ENCODE peak calls at places on chromosomes 3 and 15, in nine cellular contexts. C, P, V, S, M, Y, B, F and Z are unnamed samples.

GRCh38 chr15:26838742-26839460 is 28.0 kb upstream of the GABRA5 start:
- DNase-seq in C (no peak), P (peak), V (no peak), S (no peak), M (no peak), Y (no peak), B (no peak), F (no peak), Z (no peak)

GRCh38 chr15:40038267-40038653 is 721 bp downstream of the SRP14 start:
- DNase-seq in C (no peak), P (no peak), V (no peak), S (no peak), M (peak), Y (no peak), B (no peak), F (no peak), Z (no peak)

GRCh38 chr3:115720988-115721387 is 97.7 kb downstream of the GAP43 start:
- DNase-seq in C (no peak), P (no peak), V (no peak), S (no peak), M (no peak), Y (no peak), B (no peak), F (no peak), Z (no peak)

GRCh38 chr3:194040501-194041273 is 95.3 kb upstream of the HES1 start:
- DNase-seq in C (no peak), P (no peak), V (no peak), S (no peak), M (no peak), Y (no peak), B (no peak), F (no peak), Z (no peak)

GRCh38 chr3:38986901-38987300 is 64.8 kb downstream of the SCN11A start:
- DNase-seq in C (no peak), P (no peak), V (no peak), S (no peak), M (peak), Y (no peak), B (no peak), F (no peak), Z (no peak)

GRCh38 chr3:125480656-125481374 is 39.2 kb downstream of the SNX4 start:
- DNase-seq in C (peak), P (no peak), V (no peak), S (no peak), M (peak), Y (no peak), B (no peak), F (no peak), Z (no peak)

GRCh38 chr15:27574541-27575054 is 524.5 kb downstream of the OCA2 start:
- DNase-seq in C (no peak), P (no peak), V (no peak), S (no peak), M (no peak), Y (no peak), B (no peak), F (no peak), Z (no peak)

GRCh38 chr3:143847787-143848631 is at the start of gene SLC9A9:
- DNase-seq in C (peak), P (no peak), V (no peak), S (no peak), M (peak), Y (no peak), B (peak), F (peak), Z (no peak)

GRCh38 chr3:52120576-52121458 is 33.4 kb downstream of the POC1A start:
- DNase-seq in C (no peak), P (no peak), V (no peak), S (no peak), M (peak), Y (no peak), B (no peak), F (no peak), Z (no peak)

GRCh38 chr3:105785790-105786189 is 83.0 kb downstream of the CBLB start:
- DNase-seq in C (no peak), P (no peak), V (no peak), S (no peak), M (no peak), Y (no peak), B (no peak), F (no peak), Z (peak)

GRCh38 chr15:75058127-75058905 is 34.9 kb downstream of the PPCDC start:
- DNase-seq in C (no peak), P (no peak), V (no peak), S (no peak), M (no peak), Y (peak), B (no peak), F (no peak), Z (no peak)

GRCh38 chr3:10357592-10358308 is 36.8 kb upstream of the SEC13 start:
- DNase-seq in C (peak), P (peak), V (no peak), S (no peak), M (peak), Y (no peak), B (no peak), F (no peak), Z (no peak)

GRCh38 chr3:160667452-160667851 is 9.5 kb upstream of the ARL14 start:
- DNase-seq in C (peak), P (no peak), V (no peak), S (no peak), M (peak), Y (no peak), B (no peak), F (no peak), Z (no peak)
- H3K4me3 ChIP-seq in C (no peak), P (no peak), V (no peak), S (no peak), M (no peak), Y (no peak), B (no peak), F (no peak), Z (no peak)

GRCh38 chr3:42638339-42638842 is 15.1 kb upstream of the ZBTB47 start:
- DNase-seq in C (no peak), P (no peak), V (no peak), S (no peak), M (no peak), Y (no peak), B (no peak), F (no peak), Z (no peak)

GRCh38 chr3:42637001-42637400 is 16.5 kb upstream of the ZBTB47 start:
- DNase-seq in C (no peak), P (no peak), V (no peak), S (no peak), M (no peak), Y (no peak), B (no peak), F (no peak), Z (no peak)

GRCh38 chr3:42633544-42633943 is 20.0 kb upstream of the ZBTB47 start:
- DNase-seq in C (no peak), P (no peak), V (no peak), S (no peak), M (no peak), Y (no peak), B (no peak), F (no peak), Z (no peak)

GRCh38 chr3:42632146-42632545 is 21.4 kb upstream of the ZBTB47 start:
- DNase-seq in C (no peak), P (no peak), V (no peak), S (no peak), M (peak), Y (no peak), B (no peak), F (no peak), Z (no peak)

DNA sequence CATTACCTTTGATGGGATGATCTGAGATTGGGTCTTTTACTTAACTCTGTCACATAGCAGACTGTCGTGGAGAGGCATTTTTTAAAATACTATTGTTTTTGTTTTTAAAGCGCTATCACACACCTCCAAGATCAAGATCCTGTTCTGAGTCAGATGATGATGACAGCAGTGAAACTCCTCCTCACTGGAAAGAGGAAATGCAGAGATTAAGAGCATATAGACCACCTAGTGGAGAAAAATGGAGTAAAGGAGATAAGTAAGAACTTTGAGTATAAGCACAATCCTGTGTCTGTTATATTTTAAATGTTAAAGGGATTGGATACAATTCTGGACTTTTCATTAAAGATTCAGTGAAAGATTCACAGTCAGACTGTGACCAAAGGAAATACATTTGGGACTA is 18.4 kb upstream of the ZBTB47 start:
- DNase-seq in C (no peak), P (no peak), V (no peak), S (no peak), M (peak), Y (no peak), B (no peak), F (no peak), Z (no peak)
- TF ChIP-seq CTCF in C (no peak), P (no peak), V (no peak), S (no peak), M (no peak), Y (no peak), B (no peak), F (no peak), Z (peak)

DNA sequence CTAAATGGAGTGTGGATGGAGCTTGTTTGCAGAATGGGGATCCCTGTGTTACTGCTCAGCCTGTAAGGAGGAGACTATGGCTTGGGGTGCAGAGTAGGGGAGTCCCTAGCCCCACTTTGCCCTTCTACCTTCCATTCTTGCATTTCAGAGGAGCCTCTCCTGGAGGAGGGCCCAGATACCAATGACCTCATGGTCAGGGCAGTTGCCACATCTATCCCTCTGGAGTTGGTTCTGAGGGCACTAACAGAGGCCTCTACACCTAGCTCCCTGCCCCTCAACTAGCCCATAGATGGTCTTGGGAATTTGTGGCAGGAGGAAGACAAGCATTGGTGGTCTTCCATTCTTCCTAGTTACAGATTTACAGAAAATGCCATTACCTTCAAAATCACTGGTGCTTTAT is 6.1 kb downstream of the SKOR1 start:
- DNase-seq in C (no peak), P (no peak), V (no peak), S (no peak), M (no peak), Y (no peak), B (no peak), F (no peak), Z (no peak)
- H3K4me3 ChIP-seq in C (no peak), P (no peak), V (no peak), S (no peak), M (no peak), Y (no peak), B (no peak), F (no peak), Z (no peak)

GRCh38 chr3:44989141-44989540 is 13.1 kb downstream of the EXOSC7 start:
- DNase-seq in C (no peak), P (no peak), V (no peak), S (no peak), M (no peak), Y (no peak), B (no peak), F (no peak), Z (no peak)

GRCh38 chr3:44991326-44991725 is 15.3 kb downstream of the EXOSC7 start:
- DNase-seq in C (no peak), P (no peak), V (no peak), S (no peak), M (no peak), Y (no peak), B (no peak), F (no peak), Z (no peak)

GRCh38 chr3:44989636-44990373 is 13.8 kb downstream of the EXOSC7 start:
- DNase-seq in C (no peak), P (no peak), V (no peak), S (no peak), M (no peak), Y (no peak), B (no peak), F (no peak), Z (no peak)

GRCh38 chr3:44987318-44987717 is 11.3 kb downstream of the EXOSC7 start:
- DNase-seq in C (no peak), P (no peak), V (no peak), S (no peak), M (no peak), Y (no peak), B (no peak), F (no peak), Z (no peak)

GRCh38 chr3:44988073-44988472 is 12.0 kb downstream of the EXOSC7 start:
- DNase-seq in C (no peak), P (no peak), V (no peak), S (no peak), M (peak), Y (no peak), B (no peak), F (no peak), Z (no peak)
- TF ChIP-seq CTCF in C (peak), P (peak), V (no peak), S (peak), M (peak), Y (peak), B (peak), F (peak), Z (peak)

GRCh38 chr3:71247221-71247947 is 336.1 kb downstream of the FOXP1 start:
- DNase-seq in C (no peak), P (no peak), V (no peak), S (no peak), M (peak), Y (no peak), B (no peak), F (no peak), Z (peak)

GRCh38 chr3:71245971-71246860 is 337.3 kb downstream of the FOXP1 start:
- DNase-seq in C (no peak), P (no peak), V (no peak), S (no peak), M (no peak), Y (peak), B (no peak), F (no peak), Z (no peak)

GRCh38 chr3:71244153-71245051 is 339.1 kb downstream of the FOXP1 start:
- DNase-seq in C (no peak), P (no peak), V (no peak), S (no peak), M (no peak), Y (peak), B (peak), F (peak), Z (peak)

GRCh38 chr3:71243230-71243629 is 340.3 kb downstream of the FOXP1 start:
- DNase-seq in C (no peak), P (no peak), V (no peak), S (no peak), M (no peak), Y (no peak), B (no peak), F (no peak), Z (no peak)

DNA sequence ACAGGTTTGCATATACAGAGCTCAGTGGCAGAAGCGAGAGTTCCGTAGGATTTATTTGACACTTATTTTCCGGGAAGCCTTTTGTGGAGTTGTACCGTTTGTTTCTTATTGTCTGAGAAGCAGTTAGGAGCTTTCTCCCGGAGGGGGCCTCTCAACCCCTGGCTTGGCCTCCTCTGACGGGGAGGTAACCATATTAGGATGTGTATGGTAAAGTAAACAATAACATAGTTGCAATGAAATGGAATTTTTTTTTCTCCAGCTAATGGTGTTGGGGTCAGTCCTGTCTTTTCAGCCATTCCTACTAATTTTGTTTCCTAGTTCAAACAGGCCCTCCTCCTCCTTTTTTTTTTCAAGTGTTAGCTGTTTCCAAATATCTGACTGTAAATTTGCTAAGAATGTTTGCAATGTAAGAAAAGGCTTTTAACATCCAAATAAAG is 338.5 kb downstream of the FOXP1 start:
- DNase-seq in C (peak), P (no peak), V (no peak), S (no peak), M (peak), Y (peak), B (no peak), F (no peak), Z (no peak)
- H3K4me3 ChIP-seq in C (no peak), P (no peak), V (no peak), S (no peak), M (no peak), Y (peak), B (no peak), F (peak), Z (peak)

GRCh38 chr3:14634763-14635400 is 16.7 kb upstream of the CCDC174 start:
- DNase-seq in C (no peak), P (no peak), V (no peak), S (no peak), M (no peak), Y (no peak), B (no peak), F (no peak), Z (no peak)
- TF ChIP-seq CTCF in C (no peak), P (no peak), V (no peak), S (no peak), M (no peak), Y (no peak), B (no peak), F (no peak), Z (no peak)